ENCODE peak calls at places on chromosome 10, in six cellular contexts. I is mucosa of descending colon, H is left ventricle myocardium inferior, T is fibroblast of pulmonary artery, L is cardiac muscle cell, F is WTC11. M is an unnamed sample.

GRCh38 chr10:126216221-126216701 is 172.0 kb downstream of the ADAM12 start:
- DNase-seq in I (no peak), F (no peak), T (peak; percentile 47), H (no peak), L (no peak), M (no peak)

GRCh38 chr10:90675621-90676020 is 182.2 kb downstream of the HTR7 start:
- DNase-seq in F (no peak), L (peak; percentile 65), H (no peak), I (no peak), T (peak; percentile 55), M (no peak)

GRCh38 chr10:124565565-124566221 is 104.1 kb downstream of the LHPP start:
- DNase-seq in I (no peak), T (peak; percentile 20), L (peak; percentile 15), H (no peak), F (peak; percentile 82), M (no peak)

GRCh38 chr10:111762114-111762513 is 421.5 kb downstream of the GPAM start:
- DNase-seq in T (no peak), I (no peak), L (no peak), H (no peak), F (peak; percentile 11), M (no peak)

GRCh38 chr10:93221521-93221920 is 147.8 kb downstream of the CYP26A1 start:
- DNase-seq in I (no peak), L (no peak), T (no peak), H (no peak), F (no peak), M (no peak)

GRCh38 chr10:4041531-4042096 is 256.6 kb upstream of the KLF6 start:
- DNase-seq in H (no peak), I (no peak), T (no peak), F (no peak), L (no peak), M (no peak)

GRCh38 chr10:62047240-62047897 is 145.9 kb downstream of the ARID5B start:
- DNase-seq in H (no peak), T (peak; percentile 53), F (no peak), I (no peak), L (no peak), M (no peak)

GRCh38 chr10:4240641-4241197 is 455.7 kb upstream of the KLF6 start:
- DNase-seq in H (no peak), I (no peak), L (peak; percentile 74), F (no peak), T (peak; percentile 81), M (peak; percentile 34)

GRCh38 chr10:89555688-89556445 is 20.5 kb upstream of the SLC16A12 start:
- DNase-seq in T (peak; percentile 47), I (no peak), H (no peak), F (peak; percentile 33), L (peak; percentile 31), M (no peak)

GRCh38 chr10:17820943-17821342 is 11.8 kb downstream of the MRC1 start:
- DNase-seq in T (no peak), H (no peak), I (no peak), L (no peak), F (no peak), M (no peak)

GRCh38 chr10:28906011-28906411 is 228.7 kb downstream of the BAMBI start:
- DNase-seq in T (no peak), F (no peak), L (no peak), H (no peak), I (no peak), M (no peak)

GRCh38 chr10:112435013-112435619 is 11.6 kb downstream of the ZDHHC6 start:
- DNase-seq in T (peak; percentile 74), I (no peak), L (peak; percentile 70), H (no peak), F (no peak), M (peak; percentile 5)

GRCh38 chr10:95792211-95792780 is 36.3 kb downstream of the ENTPD1 start:
- DNase-seq in L (peak; percentile 43), H (no peak), I (no peak), T (peak; percentile 14), F (no peak), M (no peak)

GRCh38 chr10:125823663-125824251 is 411 bp downstream of the BCCIP start:
- DNase-seq in L (no peak), H (no peak), T (no peak), F (no peak), I (peak; percentile 19), M (no peak)

GRCh38 chr10:73813333-73813732 is 1.9 kb upstream of the NDST2 start:
- DNase-seq in F (no peak), T (no peak), I (no peak), H (no peak), L (no peak), M (no peak)

GRCh38 chr10:60733189-60733815 is 45.0 kb upstream of the CDK1 start:
- DNase-seq in I (peak; percentile 74), H (no peak), T (no peak), L (peak; percentile 25), F (peak; percentile 80), M (no peak)
- TF ChIP-seq CTCF in I (peak; percentile 57), H (peak; percentile 41), T (no peak), L (no peak), F (no peak), M (no peak)

DNA sequence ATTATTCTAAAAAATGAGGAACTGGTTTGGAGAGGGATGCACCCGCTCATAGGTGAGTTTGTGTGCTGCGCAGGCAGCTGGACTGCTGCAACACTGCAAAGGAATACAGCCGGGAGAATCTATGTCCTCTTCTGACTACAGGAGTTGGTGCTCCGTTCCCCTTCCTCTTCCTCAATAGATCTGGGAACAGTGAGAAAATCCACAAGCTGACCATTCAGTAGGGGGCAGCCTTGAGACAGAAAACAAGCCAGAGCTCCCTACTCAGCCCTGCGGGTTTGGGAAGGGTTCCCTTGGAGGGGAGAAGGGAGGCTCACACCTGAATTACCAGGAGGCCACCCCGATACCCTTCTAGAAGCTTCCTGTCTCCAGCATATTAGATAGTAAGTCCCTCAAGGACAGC is 87.3 kb upstream of the FOXI2 start:
- DNase-seq in T (no peak), L (no peak), F (peak; percentile 78), I (peak; percentile 25), H (no peak), M (no peak)
- TF ChIP-seq CTCF in T (no peak), L (no peak), F (peak; percentile 27), I (no peak), H (no peak), M (no peak)

DNA sequence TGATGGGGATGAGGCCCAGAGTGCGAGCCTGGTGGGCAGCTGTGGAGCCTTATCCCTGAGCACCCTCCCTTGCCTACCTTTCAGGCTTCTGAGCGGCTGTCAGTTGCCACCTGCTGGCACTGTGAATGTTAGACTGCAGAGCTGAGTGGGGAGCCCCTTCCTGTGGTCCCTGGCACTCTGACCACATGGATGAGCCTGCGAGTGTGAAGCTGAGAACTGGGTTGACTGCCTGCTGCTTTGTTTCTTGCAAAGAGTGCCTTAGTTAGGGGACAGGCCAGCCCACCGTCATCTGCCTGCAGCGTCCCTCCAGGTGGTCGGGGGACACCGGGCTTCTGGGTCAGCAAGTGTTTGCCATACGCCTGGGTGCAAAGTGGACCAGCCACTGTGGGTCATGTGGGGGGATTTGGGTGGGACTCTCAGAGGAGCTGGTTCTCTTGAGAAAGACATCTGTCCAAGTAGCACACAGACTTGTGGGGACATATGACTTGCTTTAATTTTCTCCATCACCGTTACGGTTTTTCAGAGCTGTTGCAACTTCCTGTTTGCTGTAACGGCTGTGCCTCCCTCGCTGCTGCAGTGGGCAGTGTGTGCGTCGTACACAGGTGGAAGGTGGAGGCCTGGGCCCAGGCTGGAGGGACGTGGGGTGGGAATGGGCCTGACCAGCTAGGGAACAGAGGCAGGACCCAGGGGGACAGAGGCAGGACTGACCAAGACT is 13.7 kb downstream of the INPP5A start:
- DNase-seq in F (no peak), I (no peak), H (no peak), T (no peak), L (no peak), M (no peak)
- TF ChIP-seq CTCF in F (no peak), I (no peak), H (no peak), T (no peak), L (no peak), M (no peak)

GRCh38 chr10:5813091-5813340 is 218 bp downstream of the GDI2 start:
- DNase-seq in T (no peak), I (no peak), H (no peak), L (no peak), F (no peak), M (no peak)
- TF ChIP-seq CTCF in T (no peak), I (no peak), H (no peak), L (no peak), F (no peak), M (no peak)